ENCODE peak calls at places on chromosomes 1 and 21, in eight cellular contexts. M is cardiac muscle cell, K is HCT116, E is breast epithelium, B is adrenal gland, Z is heart left ventricle, P is ovary, R is uterus. F is an unnamed sample.
A peak's percentile ranks its signal among the peaks of the same experiment; 100 is the strongest.

GRCh38 chr1:89962024-89962741 is 32.7 kb upstream of the ZNF326 start:
- DNase-seq in Z (no peak), M (peak; percentile 64), E (no peak), P (no peak), R (no peak), B (no peak), K (no peak), F (no peak)

GRCh38 chr1:62439652-62440371 is 3.0 kb downstream of the USP1 start:
- DNase-seq in R (no peak), B (no peak), K (no peak), P (no peak), Z (no peak), E (no peak), M (no peak), F (no peak)

GRCh38 chr1:6157132-6157527 is 23.0 kb downstream of the CHD5 start:
- DNase-seq in B (no peak), Z (no peak), R (no peak), E (no peak), P (no peak), K (no peak), M (no peak), F (no peak)

GRCh38 chr1:179208681-179209477 is 20.6 kb downstream of the ABL2 start:
- DNase-seq in M (peak; percentile 13), P (no peak), B (no peak), Z (no peak), E (no peak), R (no peak), K (no peak), F (no peak)

GRCh38 chr1:14948112-14948652 is 205.4 kb upstream of the TMEM51 start:
- DNase-seq in Z (no peak), B (no peak), K (no peak), R (no peak), E (no peak), P (no peak), M (no peak), F (no peak)

GRCh38 chr21:37878946-37879660 is 37.2 kb downstream of the KCNJ6 start:
- DNase-seq in R (no peak), M (peak; percentile 48), K (no peak), Z (no peak), E (no peak), B (no peak), P (no peak), F (no peak)

GRCh38 chr1:25906644-25907300 is 553 bp upstream of the STMN1 start:
- DNase-seq in P (no peak), B (no peak), E (no peak), M (no peak), R (no peak), Z (no peak), K (no peak), F (peak; percentile 38)

GRCh38 chr1:226457307-226457712 is 49.4 kb upstream of the PARP1 start:
- DNase-seq in Z (no peak), E (no peak), B (no peak), R (no peak), P (no peak), M (peak; percentile 35), K (no peak), F (no peak)

GRCh38 chr1:31855038-31855845 is 39.4 kb upstream of the SPOCD1 start:
- DNase-seq in B (no peak), R (no peak), E (no peak), M (peak; percentile 43), Z (no peak), K (no peak), P (no peak), F (no peak)

GRCh38 chr1:173467426-173467825 is 9.7 kb upstream of the PRDX6 start:
- DNase-seq in R (no peak), E (no peak), Z (no peak), M (no peak), B (no peak), P (no peak), K (no peak), F (no peak)

GRCh38 chr1:81317191-81317590 is 483.5 kb upstream of the ADGRL2 start:
- DNase-seq in R (no peak), P (no peak), M (no peak), Z (no peak), B (no peak), K (no peak), E (no peak), F (no peak)

GRCh38 chr1:217135569-217135915 is 412.3 kb upstream of the ESRRG start:
- DNase-seq in M (peak; percentile 19), E (no peak), K (no peak), B (no peak), R (no peak), P (no peak), Z (peak; percentile 42), F (peak; percentile 17)

GRCh38 chr1:150863765-150864164 is 12.6 kb downstream of the ARNT start:
- DNase-seq in P (no peak), K (no peak), Z (no peak), B (no peak), M (no peak), E (no peak), R (no peak), F (no peak)

GRCh38 chr1:235408503-235408960 is 41.3 kb downstream of the TBCE start:
- DNase-seq in R (no peak), P (no peak), B (no peak), K (no peak), M (peak; percentile 45), E (no peak), Z (no peak), F (no peak)

GRCh38 chr1:35452086-35452485 is 105.1 kb downstream of the KIAA0319L start:
- DNase-seq in Z (peak; percentile 73), R (peak; percentile 43), M (peak; percentile 92), E (peak; percentile 56), P (no peak), B (peak; percentile 74), K (no peak), F (peak; percentile 65)

GRCh38 chr1:198681831-198682756 is 43.3 kb downstream of the PTPRC start:
- DNase-seq in P (no peak), E (no peak), B (peak; percentile 63), Z (peak; percentile 47), K (no peak), R (peak; percentile 26), M (peak; percentile 97), F (no peak)

GRCh38 chr1:230868736-230869385 is 540 bp upstream of the C1orf198 start:
- DNase-seq in Z (peak; percentile 75), P (no peak), K (peak; percentile 24), B (peak; percentile 77), M (peak; percentile 50), R (no peak), E (peak; percentile 66), F (peak; percentile 84)

GRCh38 chr1:225415307-225415706 is 12.5 kb downstream of the LBR start:
- DNase-seq in E (no peak), R (no peak), P (no peak), Z (no peak), M (no peak), K (no peak), B (no peak), F (no peak)

GRCh38 chr1:3906672-3907020 is 6.6 kb upstream of the C1orf174 start:
- DNase-seq in Z (no peak), P (no peak), B (no peak), E (no peak), M (no peak), K (no peak), R (no peak), F (no peak)

GRCh38 chr1:201495447-201496295 is 11.3 kb downstream of the CSRP1 start:
- DNase-seq in K (no peak), E (peak; percentile 92), R (peak; percentile 94), Z (peak; percentile 86), P (peak; percentile 86), B (peak; percentile 36), M (peak; percentile 97), F (peak; percentile 95)

GRCh38 chr1:158212315-158212714 is 31.6 kb downstream of the CD1D start:
- DNase-seq in M (no peak), B (no peak), R (no peak), E (no peak), Z (no peak), K (no peak), P (no peak), F (no peak)

GRCh38 chr1:222299524-222299923 is 248.4 kb downstream of the HHIPL2 start:
- DNase-seq in P (no peak), K (no peak), B (no peak), Z (no peak), M (no peak), E (no peak), R (no peak), F (no peak)

GRCh38 chr1:156874142-156874541 is 13.5 kb downstream of the NTRK1 start:
- DNase-seq in R (no peak), Z (no peak), K (no peak), B (no peak), M (no peak), E (no peak), P (no peak), F (no peak)

GRCh38 chr1:182198006-182198605 is 136.6 kb upstream of the ZNF648 start:
- DNase-seq in P (no peak), B (peak; percentile 4), M (no peak), R (no peak), E (no peak), Z (no peak), K (no peak), F (no peak)
- TF ChIP-seq CTCF in P (peak; percentile 27), B (peak; percentile 9), M (no peak), R (peak; percentile 16), E (no peak), Z (peak; percentile 23), K (peak; percentile 42), F (peak; percentile 31)

DNA sequence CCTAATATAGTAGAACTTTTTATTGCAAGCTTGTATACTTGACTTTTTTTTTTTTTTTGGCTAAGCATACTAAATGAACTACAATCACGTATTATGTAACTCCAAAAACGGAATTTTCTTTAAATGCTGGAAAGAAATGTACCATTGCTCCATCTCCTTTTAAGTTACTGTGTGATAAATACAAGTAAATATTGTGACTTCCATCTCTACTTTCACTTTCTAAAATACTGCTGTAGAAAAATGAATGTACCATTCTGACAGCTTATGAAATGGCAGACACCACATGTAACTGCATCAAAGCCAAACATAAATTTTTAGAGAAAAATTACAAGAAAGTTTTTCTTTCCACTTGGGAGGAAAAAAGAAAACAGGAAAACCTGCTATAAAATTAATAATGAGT is 54.6 kb downstream of the ASH1L start:
- DNase-seq in Z (no peak), K (no peak), P (no peak), R (no peak), E (no peak), M (no peak), B (no peak), F (no peak)
- H3K27ac ChIP-seq in Z (no peak overlapping the region), K (no peak overlapping the region), P (no peak overlapping the region), R (no peak overlapping the region), E (no peak overlapping the region), M (no peak overlapping the region), B (no peak overlapping the region), F (no peak overlapping the region)

DNA sequence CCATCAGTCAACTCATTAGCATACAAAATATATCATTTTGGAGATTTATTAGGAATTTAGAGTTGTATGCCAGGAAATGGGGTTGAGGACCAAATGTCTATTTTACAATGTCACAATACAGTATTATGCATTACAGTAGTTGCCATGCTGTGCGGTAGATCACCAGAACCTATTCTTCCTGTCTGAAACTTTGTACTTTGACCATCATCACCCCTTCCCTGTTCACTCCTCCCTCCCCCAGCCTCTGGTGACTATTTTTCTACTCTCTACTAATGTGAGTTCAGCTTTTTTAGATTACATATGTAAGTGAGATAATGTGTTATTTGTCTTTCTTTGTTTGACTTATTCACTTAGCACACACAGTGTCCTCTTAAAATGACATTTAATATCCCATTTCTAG is 50.8 kb downstream of the PTBP2 start:
- DNase-seq in E (no peak), P (no peak), K (no peak), M (no peak), R (no peak), B (no peak), Z (no peak), F (no peak)
- H3K36me3 ChIP-seq in E (no peaks in the 10 kb centered on the region), P (no peaks in the 10 kb centered on the region), K (peaks cover 11% of the 10 kb centered on the region), M (peaks cover 21% of the 10 kb centered on the region), R (no peaks in the 10 kb centered on the region), B (peaks cover 14% of the 10 kb centered on the region), Z (peaks cover 4% of the 10 kb centered on the region), F (peaks cover 11% of the 10 kb centered on the region)

GRCh38 chr1:93109578-93109977 is 30.5 kb downstream of the MTF2 start:
- DNase-seq in B (no peak), P (no peak), Z (no peak), M (no peak), K (no peak), R (no peak), E (no peak), F (no peak)
- TF ChIP-seq CTCF in B (no peak), P (no peak), Z (no peak), M (no peak), K (no peak), R (no peak), E (no peak), F (no peak)